ENCODE peak calls at places on chromosomes 12 and 14, in four cellular contexts. L, Q, A and P are unnamed samples.

GRCh38 chr12:105983622-105984325 is 155.0 kb downstream of the NUAK1 start:
- DNase-seq in L (no peak), Q (no peak), A (no peak), P (no peak)

GRCh38 chr12:127393896-127394295 is 873.1 kb upstream of the TMEM132C start:
- DNase-seq in L (peak; percentile 39), Q (no peak), A (no peak), P (no peak)

GRCh38 chr12:109625131-109625559 is 51.6 kb downstream of the MVK start:
- DNase-seq in L (no peak), Q (no peak), A (no peak), P (no peak)

GRCh38 chr12:54329756-54330155 is 4.8 kb downstream of the COPZ1 start:
- DNase-seq in L (no peak), Q (no peak), A (no peak), P (no peak)

GRCh38 chr12:116609715-116610114 is 50.5 kb downstream of the MAP1LC3B2 start:
- DNase-seq in L (no peak), Q (peak; percentile 76), A (no peak), P (no peak)

GRCh38 chr12:70267550-70267949 is 24.3 kb downstream of the CNOT2 start:
- DNase-seq in L (no peak), Q (no peak), A (no peak), P (peak; percentile 52)

GRCh38 chr12:93741741-93742085 is 64.5 kb downstream of the CRADD start:
- DNase-seq in L (no peak), Q (peak; percentile 73), A (no peak), P (peak; percentile 33)

GRCh38 chr12:18261273-18261672 is at the start of gene PIK3C2G:
- DNase-seq in L (no peak), Q (no peak), A (no peak), P (no peak)

GRCh38 chr14:104212206-104213095 is 74.1 kb downstream of the KIF26A start:
- DNase-seq in L (no peak), Q (no peak), A (no peak), P (no peak)

GRCh38 chr12:46559311-46559710 is 186.7 kb upstream of the SLC38A2 start:
- DNase-seq in L (no peak), Q (no peak), A (no peak), P (peak; percentile 73)

GRCh38 chr12:93886533-93887511 is 209.6 kb downstream of the CRADD start:
- DNase-seq in L (peak; percentile 39), Q (no peak), A (no peak), P (no peak)

GRCh38 chr12:55652352-55652751 is 15.7 kb downstream of the OR10P1 start:
- DNase-seq in L (no peak), Q (no peak), A (no peak), P (no peak)

GRCh38 chr14:57066887-57067513 is 201.7 kb downstream of the EXOC5 start:
- DNase-seq in L (no peak), Q (peak; percentile 82), A (no peak), P (peak; percentile 30)

GRCh38 chr14:61503167-61503801 is 181.9 kb downstream of the PRKCH start:
- DNase-seq in L (no peak), Q (no peak), A (no peak), P (no peak)
- H3K4me1 ChIP-seq in L (peaks cover 29% of the 10 kb centered on the region), Q (peaks cover 9% of the 10 kb centered on the region), A (peaks cover 4% of the 10 kb centered on the region), P (peaks cover 6% of the 10 kb centered on the region)

GRCh38 chr12:96548384-96548783 is 59.0 kb downstream of the CFAP54 start:
- DNase-seq in L (no peak), Q (no peak), A (no peak), P (no peak)
- TF ChIP-seq CTCF in L (no peak), Q (no peak), A (no peak), P (no peak)

DNA sequence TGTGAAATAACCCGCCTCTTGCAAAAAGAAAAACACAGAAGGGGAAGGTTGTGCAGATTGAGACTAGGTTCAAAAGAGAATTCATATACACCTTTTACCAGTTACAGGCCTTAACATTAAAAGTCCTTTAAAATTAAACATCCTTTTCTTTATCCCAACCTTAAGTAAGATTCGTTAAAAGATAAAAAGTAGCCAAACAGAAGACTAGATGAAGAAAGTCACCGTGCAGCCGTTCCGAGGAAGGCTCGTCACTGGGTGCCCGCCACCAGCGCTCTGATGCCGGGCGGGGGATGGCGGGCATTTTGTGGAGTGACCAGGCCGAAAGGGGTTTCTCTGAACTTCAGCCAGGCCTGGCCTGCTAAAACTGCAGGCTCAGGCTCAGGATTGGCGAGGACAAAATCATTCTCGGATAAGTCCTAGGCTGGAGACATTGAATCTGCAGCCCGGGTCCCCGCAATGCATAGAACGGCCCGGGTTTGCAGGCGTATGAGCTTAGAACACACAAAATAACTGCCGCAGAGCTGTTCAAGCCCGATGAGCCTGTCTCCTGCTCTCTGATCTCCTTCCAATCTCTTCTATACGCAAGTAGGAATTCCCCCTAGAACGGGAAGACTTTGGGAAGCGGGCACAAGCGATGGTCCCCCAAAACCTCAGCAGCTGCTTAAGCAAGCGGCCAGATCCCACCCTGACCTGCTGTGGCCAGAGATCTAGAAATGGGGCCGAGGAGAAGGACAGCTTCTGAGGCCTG is 1.3 kb downstream of the TBX5 start:
- DNase-seq in L (no peak), Q (no peak), A (no peak), P (peak; percentile 40)
- H3K4me1 ChIP-seq in L (peaks cover 35% of the 10 kb centered on the region), Q (peaks cover 9% of the 10 kb centered on the region), A (peaks cover 9% of the 10 kb centered on the region), P (peaks cover 48% of the 10 kb centered on the region)

DNA sequence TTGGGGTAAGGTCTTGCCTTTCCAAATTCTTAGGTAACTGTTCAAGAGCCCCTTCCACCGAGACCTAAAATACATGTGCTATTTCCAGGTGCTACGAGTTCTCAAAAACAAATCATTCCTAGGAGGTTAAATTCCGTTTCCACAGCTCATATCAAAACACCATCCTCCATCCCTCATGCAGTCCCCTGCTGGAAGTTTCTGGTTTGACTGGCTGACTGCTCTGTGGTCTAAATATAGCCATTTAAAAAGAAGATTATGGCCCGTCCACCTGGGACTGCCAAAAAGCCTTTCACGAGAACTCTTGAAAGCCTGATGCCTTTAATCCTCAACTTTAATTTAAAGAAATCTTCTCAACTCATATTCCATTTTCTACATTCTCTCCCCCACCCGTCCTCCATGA is 201.5 kb upstream of the MYL2 start:
- DNase-seq in L (no peak), Q (no peak), A (no peak), P (peak; percentile 58)
- TF ChIP-seq CTCF in L (no peak), Q (peak; percentile 33), A (no peak), P (no peak)

GRCh38 chr14:71004481-71004880 is 97.2 kb downstream of the PCNX1 start:
- DNase-seq in L (no peak), Q (no peak), A (no peak), P (no peak)

GRCh38 chr14:71006200-71006563 is 98.9 kb downstream of the PCNX1 start:
- DNase-seq in L (no peak), Q (no peak), A (no peak), P (no peak)

GRCh38 chr14:71005076-71005475 is 97.8 kb downstream of the PCNX1 start:
- DNase-seq in L (no peak), Q (no peak), A (no peak), P (no peak)

GRCh38 chr14:71001742-71002141 is 94.5 kb downstream of the PCNX1 start:
- DNase-seq in L (no peak), Q (no peak), A (no peak), P (no peak)

GRCh38 chr14:71003156-71003555 is 95.9 kb downstream of the PCNX1 start:
- DNase-seq in L (no peak), Q (no peak), A (no peak), P (no peak)
- H3K4me1 ChIP-seq in L (no peaks in the 10 kb centered on the region), Q (no peaks in the 10 kb centered on the region), A (peaks cover 3% of the 10 kb centered on the region), P (peaks cover 57% of the 10 kb centered on the region)

DNA sequence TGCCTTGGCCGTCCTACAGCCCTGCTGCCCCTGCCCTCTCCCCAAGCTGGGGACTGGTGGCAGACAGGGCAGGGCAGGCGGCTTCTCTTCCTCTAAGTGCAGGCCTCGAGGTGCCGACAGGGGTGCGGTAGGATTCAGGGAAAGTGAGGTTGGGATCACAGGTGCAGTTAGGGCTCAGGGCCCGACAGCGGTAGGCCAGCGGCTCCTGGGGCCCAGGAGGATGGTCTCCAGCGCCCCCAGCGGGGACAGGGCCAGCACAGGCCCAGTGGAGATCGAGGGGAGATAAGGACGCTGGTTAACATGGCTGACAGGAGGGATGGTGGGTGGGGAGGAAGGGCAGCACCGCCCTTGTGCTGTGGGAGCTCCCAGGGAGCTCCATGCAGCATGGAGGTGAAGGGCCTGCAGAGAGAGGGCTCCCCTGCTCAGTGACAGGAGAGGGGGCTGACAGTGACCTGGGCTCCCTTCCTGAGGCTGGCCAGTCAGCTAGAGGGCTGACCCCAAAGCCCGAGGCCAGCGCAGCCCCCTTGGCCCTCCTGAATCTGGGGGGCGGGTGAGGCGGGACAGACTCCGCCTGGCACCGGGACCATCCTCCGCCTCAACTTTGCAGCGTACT is 860 bp upstream of the CRIP1 start:
- DNase-seq in L (no peak), Q (peak; percentile 81), A (no peak), P (peak; percentile 21)
- TF ChIP-seq CTCF in L (no peak), Q (peak; percentile 73), A (no peak), P (peak; percentile 17)

GRCh38 chr12:47858511-47859266 is 39.0 kb upstream of the HDAC7 start:
- DNase-seq in L (no peak), Q (no peak), A (no peak), P (no peak)

GRCh38 chr12:47862881-47863280 is 41.9 kb downstream of the VDR start:
- DNase-seq in L (no peak), Q (no peak), A (no peak), P (no peak)

GRCh38 chr12:47860873-47861272 is 41.2 kb upstream of the HDAC7 start:
- DNase-seq in L (no peak), Q (no peak), A (no peak), P (no peak)

GRCh38 chr12:47862157-47862556 is 42.5 kb upstream of the HDAC7 start:
- DNase-seq in L (no peak), Q (no peak), A (no peak), P (no peak)

DNA sequence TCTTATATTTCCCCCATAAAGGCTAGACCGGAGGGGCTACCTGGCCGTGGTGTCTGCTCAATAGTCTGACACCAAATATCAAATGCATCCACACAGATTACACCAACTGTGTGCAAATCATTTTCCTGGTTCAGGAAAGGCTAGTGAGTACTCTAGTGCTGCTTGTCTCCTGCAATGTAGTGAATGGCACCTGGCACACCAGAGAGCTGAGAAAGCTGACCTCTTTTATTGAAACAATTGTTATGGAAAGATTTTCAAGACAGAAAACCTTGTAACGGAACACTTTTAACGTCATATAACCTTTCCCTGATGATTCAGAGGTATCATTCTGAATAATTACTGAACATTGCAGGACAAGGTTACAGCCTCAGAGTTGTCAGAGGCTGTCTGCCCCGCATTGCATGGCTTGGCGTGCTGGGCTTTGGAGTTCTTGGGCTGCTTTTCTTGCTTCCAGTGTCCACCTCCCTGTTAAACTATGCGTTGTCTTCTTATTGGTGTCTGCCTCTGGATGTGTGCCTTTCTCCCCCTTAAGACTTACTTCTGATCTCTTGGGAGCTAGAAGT is 40.7 kb upstream of the HDAC7 start:
- DNase-seq in L (no peak), Q (no peak), A (no peak), P (no peak)
- H3K4me1 ChIP-seq in L (no peaks in the 10 kb centered on the region), Q (no peaks in the 10 kb centered on the region), A (peaks cover 3% of the 10 kb centered on the region), P (no peaks in the 10 kb centered on the region)